ENCODE peak calls at places on chromosomes 7 and 10, in ten cellular contexts. D is colonic mucosa, W is dorsolateral prefrontal cortex, N is GM13977, I is neural crest cell, G is WTC11, J is AG09319, K is left ventricle myocardium inferior, P is mesothelial cell of epicardium, R is astrocyte. Y is an unnamed sample.

GRCh38 chr7:81715984-81716588 is 53.8 kb downstream of the HGF start:
- DNase-seq in J (no peak), W (no peak), P (no peak), G (no peak), I (no peak), K (no peak), N (no peak), D (no peak), R (peak), Y (no peak)

GRCh38 chr7:116999316-116999715 is 46.0 kb downstream of the ST7 start:
- DNase-seq in G (no peak), P (no peak), J (no peak), D (no peak), I (no peak), K (no peak), W (no peak), R (no peak), N (no peak), Y (no peak)

GRCh38 chr10:68137174-68137573 is 27.9 kb downstream of the MYPN start:
- DNase-seq in R (no peak), W (no peak), I (no peak), J (no peak), K (no peak), D (no peak), N (no peak), P (no peak), G (no peak), Y (no peak)

GRCh38 chr7:93150200-93150835 is 2.1 kb upstream of the SAMD9L start:
- DNase-seq in G (no peak), J (no peak), R (peak), W (no peak), N (no peak), I (no peak), K (no peak), P (no peak), D (no peak), Y (no peak)

GRCh38 chr10:120511165-120511564 is 54.1 kb downstream of the PLPP4 start:
- DNase-seq in K (no peak), R (peak), N (no peak), D (no peak), P (no peak), W (no peak), J (no peak), I (no peak), G (no peak), Y (no peak)

GRCh38 chr7:108630002-108630401 is 60.3 kb downstream of the DNAJB9 start:
- DNase-seq in W (peak), K (no peak), I (no peak), P (no peak), N (no peak), J (no peak), G (no peak), R (peak), D (peak), Y (no peak)

GRCh38 chr10:15168296-15168780 is at the start of gene NMT2:
- DNase-seq in N (no peak), D (peak), I (peak), P (peak), W (no peak), R (peak), G (peak), J (no peak), K (peak), Y (no peak)

GRCh38 chr10:21661087-21661486 is 127.1 kb downstream of the MLLT10 start:
- DNase-seq in I (no peak), K (no peak), P (no peak), D (no peak), N (no peak), R (no peak), W (no peak), J (no peak), G (no peak), Y (no peak)

GRCh38 chr7:96952974-96953391 is 52.4 kb upstream of the DLX6 start:
- DNase-seq in G (no peak), R (peak), K (no peak), N (no peak), P (no peak), W (no peak), J (peak), D (no peak), I (no peak), Y (no peak)

GRCh38 chr10:17984056-17984455 is 32.3 kb downstream of the SLC39A12 start:
- DNase-seq in D (no peak), K (no peak), N (peak), J (no peak), R (peak), G (no peak), I (no peak), W (no peak), P (no peak), Y (no peak)

GRCh38 chr7:96415293-96415940 is 93.5 kb upstream of the SLC25A13 start:
- DNase-seq in G (peak), P (no peak), N (no peak), W (no peak), I (no peak), D (no peak), K (no peak), R (no peak), J (no peak), Y (no peak)

GRCh38 chr10:95485030-95485429 is 76.1 kb downstream of the SORBS1 start:
- DNase-seq in N (no peak), K (no peak), D (no peak), I (no peak), J (no peak), P (no peak), R (peak), G (no peak), W (no peak), Y (no peak)

GRCh38 chr7:134879815-134880475 is 100.5 kb downstream of the CALD1 start:
- DNase-seq in J (no peak), R (no peak), I (no peak), P (no peak), N (no peak), W (no peak), K (no peak), D (no peak), G (no peak), Y (no peak)

GRCh38 chr7:74398426-74398825 is 55.3 kb upstream of the GTF2IRD1 start:
- DNase-seq in J (no peak), P (no peak), D (no peak), N (no peak), R (no peak), I (no peak), W (no peak), G (no peak), K (no peak), Y (no peak)

GRCh38 chr10:88127266-88127665 is 263.8 kb downstream of the PTEN start:
- DNase-seq in N (no peak), J (no peak), P (no peak), D (no peak), G (no peak), W (no peak), R (no peak), K (no peak), I (no peak), Y (no peak)

GRCh38 chr10:94344522-94345122 is 18.1 kb downstream of the NOC3L start:
- DNase-seq in G (no peak), N (peak), W (no peak), D (no peak), P (no peak), K (no peak), R (no peak), J (no peak), I (no peak), Y (no peak)

GRCh38 chr10:33125522-33125921 is 167.5 kb upstream of the ITGB1 start:
- DNase-seq in K (no peak), W (no peak), N (no peak), R (no peak), D (no peak), G (no peak), P (no peak), J (no peak), I (no peak), Y (no peak)

GRCh38 chr10:51985326-51985725 is 285.9 kb upstream of the CSTF2T start:
- DNase-seq in G (no peak), J (peak), R (no peak), K (no peak), D (no peak), I (no peak), P (no peak), N (no peak), W (no peak), Y (no peak)

GRCh38 chr10:93746844-93747284 is 10.9 kb upstream of the LGI1 start:
- DNase-seq in J (peak), I (no peak), P (no peak), W (no peak), N (no peak), D (peak), K (no peak), G (peak), R (peak), Y (no peak)

GRCh38 chr10:72274213-72274729 is 547 bp downstream of the DDIT4 start:
- DNase-seq in J (no peak), K (no peak), I (no peak), W (no peak), N (peak), D (no peak), R (no peak), P (no peak), G (no peak), Y (no peak)

GRCh38 chr10:87886635-87887034 is 23.2 kb downstream of the PTEN start:
- DNase-seq in N (no peak), R (no peak), W (no peak), I (no peak), D (no peak), P (no peak), J (no peak), G (no peak), K (no peak), Y (no peak)

GRCh38 chr7:142025896-142026295 is 30.2 kb downstream of the MGAM start:
- DNase-seq in W (no peak), R (peak), I (no peak), P (no peak), G (no peak), K (no peak), N (no peak), J (no peak), D (no peak), Y (no peak)

GRCh38 chr7:142033154-142033553 is 37.5 kb downstream of the MGAM start:
- DNase-seq in I (no peak), G (no peak), K (no peak), W (no peak), P (no peak), N (no peak), J (no peak), R (no peak), D (peak), Y (no peak)

GRCh38 chr7:142024547-142024946 is 28.9 kb downstream of the MGAM start:
- DNase-seq in I (no peak), G (no peak), P (no peak), K (no peak), W (no peak), D (no peak), J (no peak), R (peak), N (no peak), Y (no peak)

GRCh38 chr7:142030846-142031245 is 35.2 kb downstream of the MGAM start:
- DNase-seq in N (no peak), P (no peak), G (no peak), W (no peak), I (no peak), K (no peak), R (no peak), D (no peak), J (no peak), Y (peak)

DNA sequence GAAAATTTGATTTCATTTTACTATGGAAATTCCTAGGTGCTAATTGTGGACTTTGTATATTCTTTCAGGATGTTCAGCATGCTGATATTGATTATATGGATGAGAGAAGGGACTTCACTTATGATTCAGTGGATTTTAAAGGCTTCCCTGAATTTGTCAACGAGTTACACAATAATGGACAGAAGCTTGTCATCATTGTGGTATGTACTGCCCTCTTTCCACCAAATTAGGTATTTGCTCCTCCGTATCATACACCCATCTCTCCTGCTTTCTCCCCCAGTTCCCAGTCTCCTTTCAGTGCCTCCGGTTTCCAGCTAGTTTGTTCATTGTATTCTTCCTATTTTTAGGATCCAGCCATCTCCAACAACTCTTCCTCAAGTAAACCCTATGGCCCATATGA is 34.6 kb downstream of the MGAM start:
- DNase-seq in D (no peak), W (no peak), I (no peak), K (no peak), G (no peak), J (no peak), R (no peak), P (no peak), N (no peak), Y (no peak)
- TF ChIP-seq CTCF in D (no peak), W (no peak), I (no peak), K (no peak), G (no peak), J (no peak), R (no peak), P (no peak), N (no peak), Y (peak)

GRCh38 chr10:75401569-75402485 is at the start of gene ZNF503:
- DNase-seq in N (peak), R (peak), K (peak), W (peak), J (peak), G (peak), D (peak), I (peak), P (peak), Y (peak)
- TF ChIP-seq CTCF in N (no peak), R (no peak), K (peak), W (no peak), J (peak), G (no peak), D (no peak), I (peak), P (peak), Y (peak)

GRCh38 chr10:60871215-60871614 is 72.8 kb downstream of the RHOBTB1 start:
- DNase-seq in R (no peak), I (no peak), K (no peak), G (no peak), W (no peak), N (no peak), D (no peak), J (no peak), P (no peak), Y (no peak)

GRCh38 chr10:60868946-60869345 is 75.0 kb downstream of the RHOBTB1 start:
- DNase-seq in P (no peak), K (no peak), D (no peak), I (no peak), W (no peak), G (no peak), R (no peak), J (no peak), N (no peak), Y (no peak)

GRCh38 chr10:60870803-60871202 is 73.2 kb downstream of the RHOBTB1 start:
- DNase-seq in D (no peak), J (no peak), G (no peak), I (no peak), R (no peak), P (no peak), W (no peak), K (no peak), N (no peak), Y (no peak)

GRCh38 chr10:60872451-60872850 is 71.5 kb downstream of the RHOBTB1 start:
- DNase-seq in G (no peak), D (no peak), J (no peak), I (no peak), P (no peak), K (no peak), N (no peak), R (no peak), W (no peak), Y (no peak)

DNA sequence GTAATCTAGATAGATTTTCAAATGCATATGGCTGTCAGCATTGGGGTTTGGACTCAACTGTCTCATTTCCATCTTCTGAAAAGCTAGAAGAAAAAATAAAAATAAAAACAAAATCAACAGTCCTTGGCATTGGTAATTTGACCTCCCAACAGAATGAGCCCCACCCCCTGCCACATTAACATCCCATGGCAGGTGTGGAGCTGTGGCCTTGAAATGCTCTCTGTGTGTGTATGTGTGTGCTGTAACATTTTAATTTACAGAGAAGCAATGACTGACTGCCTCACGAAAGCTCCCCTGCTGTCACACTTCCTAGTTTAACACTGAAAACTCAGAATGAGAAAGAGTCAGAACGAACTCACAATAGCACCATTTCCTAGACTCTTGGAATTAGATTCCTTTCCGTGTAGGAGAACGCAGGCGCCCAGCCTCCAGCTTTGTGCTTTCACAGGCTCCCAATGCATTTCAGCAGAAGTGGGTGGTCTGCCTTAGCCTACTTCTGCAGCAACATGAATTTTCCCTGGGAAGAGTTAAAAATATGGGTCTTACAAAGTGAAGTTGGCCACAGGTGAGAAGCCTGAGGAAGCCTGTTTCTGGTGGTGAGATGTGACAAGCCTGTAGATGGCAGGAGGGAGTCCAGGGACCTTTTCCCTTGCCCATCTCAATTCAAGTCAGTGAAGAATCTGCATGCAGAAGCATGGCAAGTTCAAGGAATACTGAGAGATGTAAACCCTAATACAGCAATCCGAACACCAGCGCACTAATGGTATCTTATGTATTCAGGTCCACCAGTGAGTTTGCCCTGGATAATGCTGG is 73.9 kb downstream of the RHOBTB1 start:
- DNase-seq in D (no peak), N (no peak), J (no peak), W (no peak), I (no peak), R (no peak), P (no peak), G (no peak), K (no peak), Y (no peak)
- TF ChIP-seq CTCF in D (no peak), N (no peak), J (no peak), W (no peak), I (no peak), R (no peak), P (no peak), G (no peak), K (peak), Y (no peak)

GRCh38 chr10:63133056-63133786 is at the start of gene NRBF2:
- DNase-seq in J (peak), P (peak), K (peak), I (peak), G (peak), N (peak), R (peak), D (peak), W (peak), Y (peak)
- TF ChIP-seq CTCF in J (peak), P (no peak), K (no peak), I (peak), G (no peak), N (peak), R (no peak), D (no peak), W (peak), Y (no peak)

DNA sequence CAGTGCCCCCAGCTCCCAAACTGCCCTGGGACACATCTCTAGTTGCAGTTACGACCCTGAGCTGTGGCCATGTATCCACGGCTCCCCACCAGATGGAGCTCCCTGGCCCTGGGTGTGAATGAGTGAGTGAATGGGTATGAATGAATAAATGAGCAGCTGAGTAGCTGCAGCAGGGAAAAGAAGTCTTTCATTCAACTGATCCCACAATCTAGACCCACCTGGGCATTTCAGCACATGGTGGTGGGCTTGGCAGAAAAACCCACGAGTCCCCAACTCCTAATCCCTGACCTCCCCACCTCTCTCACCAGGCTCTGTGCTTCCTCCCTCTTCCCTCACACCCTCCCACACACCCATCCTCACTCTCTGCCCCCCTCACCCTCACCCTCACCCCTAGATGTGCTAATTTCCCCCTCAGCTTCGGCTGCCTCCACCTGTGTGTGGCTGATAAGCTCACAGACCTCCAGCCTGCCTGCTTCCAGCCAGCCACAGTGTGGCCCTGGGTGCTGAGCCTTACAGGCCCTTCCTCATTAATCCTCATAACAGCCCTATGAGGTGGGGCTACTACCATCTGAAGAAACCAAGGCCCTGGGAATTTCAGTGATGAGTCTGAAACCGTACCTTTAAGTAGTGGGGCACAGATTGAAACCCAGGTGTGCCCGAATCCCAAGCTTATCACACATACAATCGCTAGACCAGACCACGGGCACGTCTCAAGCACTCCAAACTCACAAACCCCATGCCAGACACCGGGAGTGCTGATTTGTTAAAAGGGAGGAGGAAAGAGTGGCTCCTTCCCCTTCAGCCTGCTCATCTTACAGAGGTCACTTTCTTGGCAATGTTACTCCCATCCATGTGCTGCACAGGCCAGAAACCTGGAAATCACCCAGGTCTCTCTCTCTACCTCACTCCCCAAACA is 2.2 kb upstream of the ATP6V1F start:
- DNase-seq in G (no peak), J (peak), D (peak), I (no peak), W (no peak), K (no peak), P (no peak), R (peak), N (no peak), Y (no peak)
- TF ChIP-seq CTCF in G (no peak), J (peak), D (no peak), I (no peak), W (no peak), K (peak), P (no peak), R (no peak), N (no peak), Y (no peak)

GRCh38 chr10:13706175-13706574 is 119.4 kb downstream of the PRPF18 start:
- DNase-seq in R (no peak), I (no peak), P (no peak), N (no peak), D (no peak), J (no peak), G (no peak), K (no peak), W (no peak), Y (no peak)
- TF ChIP-seq CTCF in R (no peak), I (no peak), P (no peak), N (no peak), D (no peak), J (no peak), G (no peak), K (no peak), W (no peak), Y (no peak)

DNA sequence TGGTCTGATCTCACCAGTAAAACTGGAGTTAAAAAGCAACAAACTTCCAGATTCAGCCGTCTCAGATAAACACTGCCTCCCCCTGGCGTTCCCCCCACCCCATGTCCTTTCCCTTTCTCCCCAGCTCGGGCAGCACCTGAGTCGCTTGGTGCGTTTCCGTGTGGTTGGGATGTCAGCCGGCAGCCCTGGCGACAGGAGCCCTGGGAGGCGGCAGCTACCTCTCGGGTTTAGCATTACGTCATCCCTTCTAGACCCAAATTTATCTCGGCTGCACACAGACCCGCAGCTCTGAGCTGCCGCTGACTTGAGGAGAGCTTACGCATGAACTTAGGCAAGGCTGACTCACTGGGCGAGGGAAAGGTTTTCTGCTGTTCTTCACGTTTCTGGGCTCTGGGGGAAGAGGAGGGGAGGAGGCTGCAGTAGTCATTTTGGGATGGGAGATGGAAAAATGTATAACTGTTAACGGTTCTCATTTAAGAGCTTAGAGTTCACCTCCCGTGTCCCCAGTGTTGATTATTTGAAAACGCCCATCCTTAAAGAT is 14.4 kb downstream of the MXI1 start:
- DNase-seq in W (peak), R (peak), P (peak), K (peak), I (no peak), J (peak), D (peak), N (peak), G (peak), Y (peak)
- TF ChIP-seq CTCF in W (no peak), R (no peak), P (no peak), K (peak), I (no peak), J (peak), D (no peak), N (peak), G (no peak), Y (no peak)

Y was measured in CD14-positive monocyte.